ENCODE peak calls at places on chromosomes 13 and 19, in six cellular contexts. E, A, I, U, H and J are unnamed samples.

GRCh38 chr19:33292595-33293254 is 9.6 kb downstream of the CEBPA start:
- DNase-seq in E (no peak), A (peak), I (no peak), U (no peak), H (no peak), J (no peak)

GRCh38 chr19:39428309-39429112 is 7.2 kb downstream of the RPS16 start:
- DNase-seq in E (no peak), A (peak), I (peak), U (no peak), H (peak), J (no peak)

GRCh38 chr19:46297700-46298476 is 1.0 kb downstream of the HIF3A start:
- DNase-seq in E (no peak), A (peak), I (no peak), U (peak), H (peak), J (no peak)

GRCh38 chr13:82905071-82905470 is 977.2 kb downstream of the SLITRK1 start:
- DNase-seq in E (no peak), A (no peak), I (no peak), U (no peak), H (no peak), J (no peak)

GRCh38 chr13:24147570-24147963 is 13.0 kb upstream of the SPATA13 start:
- DNase-seq in E (no peak), A (peak), I (no peak), U (no peak), H (no peak), J (no peak)

GRCh38 chr13:111920306-111920931 is 146.5 kb upstream of the SOX1 start:
- DNase-seq in E (no peak), A (no peak), I (no peak), U (no peak), H (no peak), J (no peak)

GRCh38 chr19:54207908-54208783 is 7.5 kb downstream of the RPS9 start:
- DNase-seq in E (peak), A (peak), I (peak), U (no peak), H (peak), J (peak)

GRCh38 chr13:113742000-113742441 is 17.0 kb upstream of the TMEM255B start:
- DNase-seq in E (no peak), A (peak), I (peak), U (peak), H (no peak), J (no peak)

GRCh38 chr19:35164418-35164817 is 9.9 kb downstream of the FXYD5 start:
- DNase-seq in E (no peak), A (no peak), I (no peak), U (no peak), H (no peak), J (no peak)

GRCh38 chr19:49793561-49793840 is 19.6 kb downstream of the FUZ start:
- DNase-seq in E (no peak), A (no peak), I (no peak), U (no peak), H (no peak), J (no peak)

GRCh38 chr19:17125052-17125727 is 49.6 kb downstream of the MYO9B start:
- DNase-seq in E (peak), A (no peak), I (no peak), U (no peak), H (no peak), J (peak)

GRCh38 chr19:52648336-52648990 is 10.3 kb upstream of the ZNF83 start:
- DNase-seq in E (no peak), A (no peak), I (no peak), U (no peak), H (no peak), J (no peak)

GRCh38 chr19:48502720-48503018 is 9.0 kb downstream of the LMTK3 start:
- DNase-seq in E (peak), A (no peak), I (no peak), U (no peak), H (no peak), J (no peak)